ENCODE peak calls at places on chromosomes 2 and 18, in five cellular contexts. K, A, L, Q and D are unnamed samples. For H3K9me3, the result is how much of the 10 kb centered on the place peaks cover.

GRCh38 chr2:78465707-78466106 is 559.8 kb upstream of the REG3G start:
- DNase-seq in K (no peak), A (no peak), L (no peak), Q (no peak), D (no peak)

GRCh38 chr2:176136375-176137248 is 7.1 kb downstream of the HOXD8 start:
- DNase-seq in K (no peak), A (peak), L (peak), Q (peak), D (no peak)

GRCh38 chr2:6993230-6993640 is 76.0 kb downstream of the RNF144A start:
- DNase-seq in K (no peak), A (no peak), L (no peak), Q (no peak), D (no peak)

GRCh38 chr18:49123431-49123830 is 172.7 kb upstream of the SMAD7 start:
- DNase-seq in K (no peak), A (no peak), L (no peak), Q (no peak), D (no peak)

GRCh38 chr2:88032070-88032702 is 15.8 kb upstream of the RNU2-63P start:
- DNase-seq in K (no peak), A (no peak), L (no peak), Q (no peak), D (no peak)

GRCh38 chr2:60819155-60819862 is 62.1 kb upstream of the REL start:
- DNase-seq in K (no peak), A (no peak), L (no peak), Q (no peak), D (no peak)

GRCh38 chr2:28160986-28161425 is 231.7 kb upstream of the FOSL2 start:
- DNase-seq in K (no peak), A (no peak), L (no peak), Q (no peak), D (no peak)

GRCh38 chr2:119261498-119262225 is 38.0 kb downstream of the STEAP3 start:
- DNase-seq in K (no peak), A (no peak), L (no peak), Q (peak), D (no peak)

GRCh38 chr2:178833382-178833781 is 26.2 kb upstream of the TTN start:
- DNase-seq in K (no peak), A (no peak), L (no peak), Q (no peak), D (no peak)

GRCh38 chr2:4873328-4873727 is 818.9 kb upstream of the SOX11 start:
- DNase-seq in K (no peak), A (no peak), L (no peak), Q (no peak), D (no peak)

GRCh38 chr18:59655661-59656060 is 41.6 kb downstream of the CCBE1 start:
- DNase-seq in K (no peak), A (no peak), L (no peak), Q (no peak), D (no peak)

GRCh38 chr2:163210430-163210918 is 371.9 kb upstream of the KCNH7 start:
- DNase-seq in K (no peak), A (no peak), L (no peak), Q (no peak), D (peak)

GRCh38 chr2:4992226-4992625 is 700.0 kb upstream of the SOX11 start:
- DNase-seq in K (no peak), A (no peak), L (no peak), Q (peak), D (no peak)

GRCh38 chr2:232525796-232526195 is at the start of gene CHRND:
- DNase-seq in K (peak), A (peak), L (no peak), Q (peak), D (no peak)

GRCh38 chr2:85436836-85437487 is 18.4 kb downstream of the SH2D6 start:
- DNase-seq in K (no peak), A (no peak), L (no peak), Q (peak), D (no peak)

GRCh38 chr2:208142925-208143799 is 2.8 kb downstream of the CRYGB start:
- DNase-seq in K (no peak), A (no peak), L (no peak), Q (peak), D (no peak)

GRCh38 chr2:190031971-190032623 is 30.4 kb downstream of the MSTN start:
- DNase-seq in K (no peak), A (no peak), L (no peak), Q (no peak), D (no peak)

GRCh38 chr2:20580690-20581437 is 70.0 kb downstream of the HS1BP3 start:
- DNase-seq in K (peak), A (no peak), L (no peak), Q (no peak), D (no peak)

GRCh38 chr18:3248062-3248669 is 565 bp downstream of the MYL12A start:
- DNase-seq in K (no peak), A (no peak), L (no peak), Q (no peak), D (no peak)
- H3K4me3 ChIP-seq in K (peak), A (peak), L (peak), Q (peak), D (peak)

GRCh38 chr2:104447831-104448434 is 406.0 kb upstream of the POU3F3 start:
- DNase-seq in K (no peak), A (no peak), L (no peak), Q (no peak), D (no peak)
- TF ChIP-seq CTCF in K (no peak), A (no peak), L (no peak), Q (peak), D (no peak)

DNA sequence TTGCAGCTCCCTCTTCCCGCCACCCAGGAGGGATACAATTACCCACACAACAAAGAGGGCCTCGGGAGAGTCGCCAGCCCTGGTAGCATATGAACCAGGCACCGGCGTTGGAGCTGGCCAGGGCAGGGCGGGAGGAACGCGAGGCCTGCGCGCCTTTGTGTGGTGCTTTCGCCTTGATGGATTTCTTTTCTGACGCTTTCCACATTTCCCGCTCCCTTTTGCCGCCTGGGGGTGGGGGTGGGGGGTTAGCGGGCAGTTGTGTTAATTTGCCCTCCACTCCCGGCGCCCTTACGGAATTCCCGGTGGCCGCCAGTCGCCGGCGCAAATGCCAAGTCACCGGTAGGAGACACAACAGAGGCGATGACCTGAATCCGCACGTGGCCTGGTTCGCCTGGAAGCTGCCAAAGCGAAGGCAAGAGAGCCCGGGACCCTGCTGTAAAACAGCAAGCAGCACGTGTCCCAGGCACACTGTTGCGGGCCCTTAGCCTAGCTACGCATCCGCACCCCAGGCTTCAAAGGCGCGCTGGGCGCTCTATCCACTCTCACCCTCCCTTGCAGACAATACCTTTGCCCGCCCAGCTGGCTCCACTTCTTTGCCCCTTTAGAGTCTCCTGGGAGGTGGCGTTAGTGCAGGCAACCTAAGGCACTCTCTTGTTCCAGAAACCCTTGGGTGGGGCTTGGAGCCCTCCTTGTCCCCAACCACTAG is 3.4 kb downstream of the GAD1 start:
- DNase-seq in K (no peak), A (no peak), L (no peak), Q (peak), D (no peak)
- H3K9me3 ChIP-seq in K (under half), A (under half), L (under half), Q (under half), D (under half)

GRCh38 chr2:202165945-202166344 is 72.5 kb downstream of the SUMO1 start:
- DNase-seq in K (no peak), A (no peak), L (no peak), Q (no peak), D (no peak)

GRCh38 chr2:202169826-202170424 is 68.5 kb downstream of the SUMO1 start:
- DNase-seq in K (no peak), A (no peak), L (no peak), Q (no peak), D (no peak)

GRCh38 chr2:202169131-202169530 is 69.3 kb downstream of the SUMO1 start:
- DNase-seq in K (no peak), A (no peak), L (no peak), Q (no peak), D (no peak)

GRCh38 chr2:202172439-202173191 is 65.8 kb downstream of the SUMO1 start:
- DNase-seq in K (no peak), A (no peak), L (no peak), Q (no peak), D (no peak)

GRCh38 chr2:202171246-202171833 is 67.1 kb downstream of the SUMO1 start:
- DNase-seq in K (peak), A (no peak), L (no peak), Q (peak), D (no peak)
- H3K4me3 ChIP-seq in K (no peak), A (no peak), L (no peak), Q (no peak), D (no peak)

GRCh38 chr2:36530983-36531354 is 67.0 kb downstream of the FEZ2 start:
- DNase-seq in K (no peak), A (no peak), L (no peak), Q (no peak), D (no peak)
- TF ChIP-seq CTCF in K (no peak), A (no peak), L (no peak), Q (peak), D (no peak)

GRCh38 chr2:170113168-170113567 is 64.8 kb upstream of the MYO3B start:
- DNase-seq in K (no peak), A (no peak), L (no peak), Q (no peak), D (no peak)
- H3K9me3 ChIP-seq in K (under half), A (under half), L (under half), Q (half or more), D (under half)

GRCh38 chr2:43905871-43906270 is 67.1 kb downstream of the ABCG8 start:
- DNase-seq in K (no peak), A (no peak), L (no peak), Q (no peak), D (no peak)
- H3K4me3 ChIP-seq in K (no peak), A (no peak), L (no peak), Q (no peak), D (no peak)

GRCh38 chr2:148967484-148967883 is 71.0 kb upstream of the LYPD6B start:
- DNase-seq in K (no peak), A (no peak), L (no peak), Q (no peak), D (no peak)
- TF ChIP-seq CTCF in K (no peak), A (no peak), L (no peak), Q (no peak), D (no peak)

GRCh38 chr2:228377533-228377932 is 196.0 kb upstream of the SPHKAP start:
- DNase-seq in K (no peak), A (no peak), L (no peak), Q (no peak), D (no peak)

GRCh38 chr2:228378696-228379425 is 197.4 kb upstream of the SPHKAP start:
- DNase-seq in K (no peak), A (no peak), L (no peak), Q (no peak), D (no peak)

GRCh38 chr2:228378233-228378632 is 196.7 kb upstream of the SPHKAP start:
- DNase-seq in K (no peak), A (no peak), L (no peak), Q (no peak), D (no peak)
- H3K9me3 ChIP-seq in K (under half), A (under half), L (under half), Q (under half), D (under half)

GRCh38 chr2:224807153-224807964 is 91.2 kb upstream of the CCDC195 start:
- DNase-seq in K (no peak), A (no peak), L (no peak), Q (no peak), D (no peak)
- H3K4me3 ChIP-seq in K (no peak), A (no peak), L (no peak), Q (no peak), D (no peak)